ENCODE peak calls at places on chromosomes 4 and X, in six cellular contexts. One of them, this sample, is unnamed.
A peak's percentile ranks its signal among the peaks of the same experiment; 100 is the strongest.

GRCh38 chr4:173420324-173420752 is 21.4 kb upstream of the SCRG1 start:
- DNase-seq in NCI-H1092: peak; percentile 4
- DNase-seq in activated T-cell treated with anti-CD3 and anti-CD28 coated beads for 1 hour: no peak
- DNase-seq in ureter: no peak
- DNase-seq in neuronal stem cell: no peak
- DNase-seq in ELR: peak; percentile 55
- DNase-seq in this sample: no peak

GRCh38 chr4:81565137-81565870 is 93.6 kb upstream of the RASGEF1B start:
- DNase-seq in ureter: peak; percentile 74
- DNase-seq in ELR: no peak
- DNase-seq in neuronal stem cell: peak; percentile 4
- DNase-seq in activated T-cell treated with anti-CD3 and anti-CD28 coated beads for 1 hour: no peak
- DNase-seq in NCI-H1092: no peak
- DNase-seq in this sample: no peak

GRCh38 chr4:22348410-22348809 is 167.5 kb downstream of the ADGRA3 start:
- DNase-seq in neuronal stem cell: no peak
- DNase-seq in NCI-H1092: no peak
- DNase-seq in activated T-cell treated with anti-CD3 and anti-CD28 coated beads for 1 hour: no peak
- DNase-seq in ureter: no peak
- DNase-seq in ELR: no peak
- DNase-seq in this sample: no peak

GRCh38 chr4:66741081-66741480 is 804.2 kb downstream of the CENPC start:
- DNase-seq in NCI-H1092: no peak
- DNase-seq in ureter: no peak
- DNase-seq in ELR: peak; percentile 16
- DNase-seq in activated T-cell treated with anti-CD3 and anti-CD28 coated beads for 1 hour: no peak
- DNase-seq in neuronal stem cell: no peak
- DNase-seq in this sample: no peak

GRCh38 chr4:112060212-112060611 is 85.0 kb upstream of the FAM241A start:
- DNase-seq in activated T-cell treated with anti-CD3 and anti-CD28 coated beads for 1 hour: no peak
- DNase-seq in NCI-H1092: no peak
- DNase-seq in ureter: no peak
- DNase-seq in neuronal stem cell: peak; percentile 14
- DNase-seq in ELR: peak; percentile 71
- DNase-seq in this sample: no peak

GRCh38 chr4:109735566-109736454 is 5.9 kb upstream of the PLA2G12A start:
- DNase-seq in neuronal stem cell: no peak
- DNase-seq in activated T-cell treated with anti-CD3 and anti-CD28 coated beads for 1 hour: no peak
- DNase-seq in ELR: no peak
- DNase-seq in NCI-H1092: no peak
- DNase-seq in ureter: no peak
- DNase-seq in this sample: no peak

GRCh38 chrX:39935414-39936064 is 162.2 kb downstream of the BCOR start:
- DNase-seq in ELR: peak; percentile 24
- DNase-seq in NCI-H1092: no peak
- DNase-seq in ureter: no peak
- DNase-seq in neuronal stem cell: no peak
- DNase-seq in activated T-cell treated with anti-CD3 and anti-CD28 coated beads for 1 hour: no peak
- DNase-seq in this sample: no peak

GRCh38 chr4:127905029-127905428 is 24.3 kb downstream of the PLK4 start:
- DNase-seq in neuronal stem cell: no peak
- DNase-seq in activated T-cell treated with anti-CD3 and anti-CD28 coated beads for 1 hour: no peak
- DNase-seq in NCI-H1092: no peak
- DNase-seq in ureter: no peak
- DNase-seq in ELR: no peak
- DNase-seq in this sample: no peak

GRCh38 chrX:43940811-43941210 is 32.4 kb downstream of the NDP start:
- DNase-seq in neuronal stem cell: no peak
- DNase-seq in ureter: no peak
- DNase-seq in ELR: peak; percentile 33
- DNase-seq in NCI-H1092: no peak
- DNase-seq in activated T-cell treated with anti-CD3 and anti-CD28 coated beads for 1 hour: no peak
- DNase-seq in this sample: no peak

GRCh38 chrX:20189171-20189570 is 47.5 kb upstream of the EIF1AX start:
- DNase-seq in neuronal stem cell: no peak
- DNase-seq in ureter: no peak
- DNase-seq in ELR: no peak
- DNase-seq in activated T-cell treated with anti-CD3 and anti-CD28 coated beads for 1 hour: no peak
- DNase-seq in NCI-H1092: no peak
- DNase-seq in this sample: no peak

GRCh38 chr4:45438047-45438446 is 685.8 kb downstream of the GABRG1 start:
- DNase-seq in activated T-cell treated with anti-CD3 and anti-CD28 coated beads for 1 hour: no peak
- DNase-seq in NCI-H1092: no peak
- DNase-seq in ureter: no peak
- DNase-seq in ELR: no peak
- DNase-seq in neuronal stem cell: no peak
- DNase-seq in this sample: no peak

GRCh38 chr4:53147711-53148110 is 218.2 kb downstream of the SCFD2 start:
- DNase-seq in activated T-cell treated with anti-CD3 and anti-CD28 coated beads for 1 hour: no peak
- DNase-seq in ureter: no peak
- DNase-seq in NCI-H1092: no peak
- DNase-seq in ELR: no peak
- DNase-seq in neuronal stem cell: no peak
- DNase-seq in this sample: no peak

GRCh38 chrX:150446151-150446550 is 83.0 kb downstream of the MAMLD1 start:
- DNase-seq in NCI-H1092: no peak
- DNase-seq in neuronal stem cell: no peak
- DNase-seq in ureter: no peak
- DNase-seq in activated T-cell treated with anti-CD3 and anti-CD28 coated beads for 1 hour: no peak
- DNase-seq in ELR: no peak
- DNase-seq in this sample: no peak

GRCh38 chrX:75997692-75998091 is 175.2 kb upstream of the PBDC1 start:
- DNase-seq in NCI-H1092: no peak
- DNase-seq in neuronal stem cell: no peak
- DNase-seq in activated T-cell treated with anti-CD3 and anti-CD28 coated beads for 1 hour: no peak
- DNase-seq in ELR: no peak
- DNase-seq in ureter: no peak
- DNase-seq in this sample: no peak

GRCh38 chr4:182273191-182273935 is 30.2 kb downstream of the TENM3 start:
- DNase-seq in activated T-cell treated with anti-CD3 and anti-CD28 coated beads for 1 hour: no peak
- DNase-seq in NCI-H1092: no peak
- DNase-seq in neuronal stem cell: peak; percentile 47
- DNase-seq in ureter: no peak
- DNase-seq in ELR: no peak
- DNase-seq in this sample: no peak

GRCh38 chrX:148500428-148501120 is at the start of gene AFF2:
- DNase-seq in activated T-cell treated with anti-CD3 and anti-CD28 coated beads for 1 hour: peak; percentile 16
- DNase-seq in neuronal stem cell: peak; percentile 37
- DNase-seq in ELR: no peak
- DNase-seq in ureter: no peak
- DNase-seq in NCI-H1092: no peak
- DNase-seq in this sample: no peak

GRCh38 chr4:87122252-87122651 is 98.2 kb downstream of the KLHL8 start:
- DNase-seq in ureter: no peak
- DNase-seq in activated T-cell treated with anti-CD3 and anti-CD28 coated beads for 1 hour: no peak
- DNase-seq in ELR: no peak
- DNase-seq in NCI-H1092: no peak
- DNase-seq in neuronal stem cell: no peak
- DNase-seq in this sample: no peak

GRCh38 chr4:61520688-61521160 is 320.6 kb downstream of the ADGRL3 start:
- DNase-seq in activated T-cell treated with anti-CD3 and anti-CD28 coated beads for 1 hour: no peak
- DNase-seq in NCI-H1092: no peak
- DNase-seq in ureter: no peak
- DNase-seq in neuronal stem cell: no peak
- DNase-seq in ELR: peak; percentile 42
- DNase-seq in this sample: peak; percentile 17

GRCh38 chr4:128512161-128512560 is 224.5 kb upstream of the PGRMC2 start:
- DNase-seq in neuronal stem cell: no peak
- DNase-seq in ELR: no peak
- DNase-seq in ureter: no peak
- DNase-seq in NCI-H1092: no peak
- DNase-seq in activated T-cell treated with anti-CD3 and anti-CD28 coated beads for 1 hour: no peak
- DNase-seq in this sample: no peak

GRCh38 chrX:53683556-53684414 is 2.7 kb downstream of the HUWE1 start:
- DNase-seq in ureter: peak; percentile 94
- DNase-seq in ELR: peak; percentile 98
- DNase-seq in activated T-cell treated with anti-CD3 and anti-CD28 coated beads for 1 hour: peak; percentile 71
- DNase-seq in NCI-H1092: peak; percentile 99
- DNase-seq in neuronal stem cell: peak; percentile 98
- DNase-seq in this sample: peak; percentile 88

GRCh38 chr4:56619160-56619559 is 61.9 kb downstream of the HOPX start:
- DNase-seq in activated T-cell treated with anti-CD3 and anti-CD28 coated beads for 1 hour: no peak
- DNase-seq in NCI-H1092: no peak
- DNase-seq in ELR: peak; percentile 37
- DNase-seq in neuronal stem cell: no peak
- DNase-seq in ureter: no peak
- DNase-seq in this sample: no peak

GRCh38 chrX:107542500-107542899 is 85.8 kb upstream of the PRPS1 start:
- DNase-seq in neuronal stem cell: no peak
- DNase-seq in ELR: peak; percentile 33
- DNase-seq in activated T-cell treated with anti-CD3 and anti-CD28 coated beads for 1 hour: no peak
- DNase-seq in NCI-H1092: peak; percentile 46
- DNase-seq in ureter: no peak
- DNase-seq in this sample: no peak

GRCh38 chr4:185535818-185536729 is 767 bp upstream of the PDLIM3 start:
- DNase-seq in NCI-H1092: no peak
- DNase-seq in neuronal stem cell: no peak
- DNase-seq in ureter: no peak
- DNase-seq in activated T-cell treated with anti-CD3 and anti-CD28 coated beads for 1 hour: no peak
- DNase-seq in ELR: no peak
- DNase-seq in this sample: no peak

GRCh38 chrX:111200327-111200726 is 70.0 kb downstream of the CAPN6 start:
- DNase-seq in ureter: no peak
- DNase-seq in ELR: no peak
- DNase-seq in neuronal stem cell: no peak
- DNase-seq in activated T-cell treated with anti-CD3 and anti-CD28 coated beads for 1 hour: no peak
- DNase-seq in NCI-H1092: no peak
- DNase-seq in this sample: no peak

GRCh38 chrX:24285082-24285481 is 28.8 kb downstream of the SUPT20HL2 start:
- DNase-seq in neuronal stem cell: no peak
- DNase-seq in NCI-H1092: no peak
- DNase-seq in activated T-cell treated with anti-CD3 and anti-CD28 coated beads for 1 hour: no peak
- DNase-seq in ELR: no peak
- DNase-seq in ureter: no peak
- DNase-seq in this sample: no peak

GRCh38 chr4:137203601-137204000 is 328.7 kb downstream of the PCDH18 start:
- DNase-seq in neuronal stem cell: no peak
- DNase-seq in ureter: no peak
- DNase-seq in activated T-cell treated with anti-CD3 and anti-CD28 coated beads for 1 hour: no peak
- DNase-seq in ELR: no peak
- DNase-seq in NCI-H1092: no peak
- DNase-seq in this sample: no peak

GRCh38 chrX:44282753-44283152 is 60.7 kb downstream of the EFHC2 start:
- DNase-seq in NCI-H1092: no peak
- DNase-seq in activated T-cell treated with anti-CD3 and anti-CD28 coated beads for 1 hour: no peak
- DNase-seq in ELR: no peak
- DNase-seq in neuronal stem cell: no peak
- DNase-seq in ureter: no peak
- DNase-seq in this sample: no peak

GRCh38 chr4:183329954-183330742 is 7.9 kb upstream of the CLDN24 start:
- DNase-seq in ureter: no peak
- DNase-seq in activated T-cell treated with anti-CD3 and anti-CD28 coated beads for 1 hour: no peak
- DNase-seq in neuronal stem cell: no peak
- DNase-seq in ELR: no peak
- DNase-seq in NCI-H1092: no peak
- DNase-seq in this sample: no peak

GRCh38 chr4:84916233-84916632 is 50.3 kb downstream of the WDFY3 start:
- DNase-seq in ureter: no peak
- DNase-seq in neuronal stem cell: no peak
- DNase-seq in NCI-H1092: no peak
- DNase-seq in ELR: no peak
- DNase-seq in activated T-cell treated with anti-CD3 and anti-CD28 coated beads for 1 hour: no peak
- DNase-seq in this sample: peak; percentile 12

GRCh38 chrX:20477219-20477618 is 210.5 kb upstream of the RPS6KA3 start:
- DNase-seq in ureter: no peak
- DNase-seq in neuronal stem cell: no peak
- DNase-seq in activated T-cell treated with anti-CD3 and anti-CD28 coated beads for 1 hour: no peak
- DNase-seq in NCI-H1092: no peak
- DNase-seq in ELR: no peak
- DNase-seq in this sample: no peak

GRCh38 chr4:180028682-180029081 is 2214.5 kb upstream of the TENM3 start:
- DNase-seq in activated T-cell treated with anti-CD3 and anti-CD28 coated beads for 1 hour: no peak
- DNase-seq in neuronal stem cell: peak; percentile 38
- DNase-seq in NCI-H1092: no peak
- DNase-seq in ELR: peak; percentile 37
- DNase-seq in ureter: no peak
- DNase-seq in this sample: peak; percentile 25

GRCh38 chr4:142202404-142203332 is 566.3 kb downstream of the IL15 start:
- DNase-seq in neuronal stem cell: no peak
- DNase-seq in activated T-cell treated with anti-CD3 and anti-CD28 coated beads for 1 hour: no peak
- DNase-seq in ELR: no peak
- DNase-seq in ureter: no peak
- DNase-seq in NCI-H1092: no peak
- DNase-seq in this sample: no peak

GRCh38 chr4:85842540-85842939 is 367.6 kb downstream of the ARHGAP24 start:
- DNase-seq in ELR: no peak
- DNase-seq in NCI-H1092: peak; percentile 45
- DNase-seq in neuronal stem cell: no peak
- DNase-seq in activated T-cell treated with anti-CD3 and anti-CD28 coated beads for 1 hour: no peak
- DNase-seq in ureter: no peak
- DNase-seq in this sample: no peak

GRCh38 chr4:26701786-26702227 is 117.9 kb downstream of the TBC1D19 start:
- DNase-seq in ELR: peak; percentile 51
- DNase-seq in neuronal stem cell: no peak
- DNase-seq in ureter: no peak
- DNase-seq in NCI-H1092: no peak
- DNase-seq in activated T-cell treated with anti-CD3 and anti-CD28 coated beads for 1 hour: no peak
- DNase-seq in this sample: no peak